ENCODE peak calls at places on chromosomes 16 and 17, in nine cellular contexts. C is H1, I is body of pancreas, Q is A549, F is transverse colon, A is gastrocnemius medialis, Y is stomach, B is sigmoid colon, T is tibial nerve. S is an unnamed sample.

GRCh38 chr17:47315451-47316266 is 8.1 kb upstream of the EFCAB13 start:
- DNase-seq in B (no peak), A (no peak), Q (peak), Y (no peak), F (peak), C (no peak), T (no peak), I (no peak), S (peak)

GRCh38 chr16:2086136-2086742 is 38.5 kb downstream of the TSC2 start:
- DNase-seq in Y (peak), Q (no peak), C (no peak), I (no peak), T (no peak), F (no peak), B (no peak), A (no peak), S (no peak)

GRCh38 chr16:80997139-80997798 is 9.4 kb downstream of the CMC2 start:
- DNase-seq in Q (peak), B (no peak), A (no peak), T (no peak), F (no peak), Y (no peak), I (no peak), C (no peak), S (no peak)

GRCh38 chr17:82918508-82918907 is 78.7 kb upstream of the ZNF750 start:
- DNase-seq in Q (no peak), A (no peak), I (no peak), F (no peak), C (no peak), Y (no peak), B (no peak), T (no peak), S (no peak)

GRCh38 chr16:30488764-30489595 is 16.4 kb downstream of the ITGAL start:
- DNase-seq in Q (peak), B (no peak), Y (no peak), A (no peak), C (peak), F (no peak), T (no peak), I (no peak), S (peak)

GRCh38 chr17:51351890-51352289 is 91.5 kb downstream of the UTP18 start:
- DNase-seq in C (no peak), Q (no peak), Y (no peak), I (no peak), T (no peak), A (no peak), B (no peak), F (no peak), S (no peak)

GRCh38 chr17:47725446-47726109 is 7.5 kb upstream of the TBX21 start:
- DNase-seq in I (no peak), C (no peak), T (no peak), F (no peak), Q (no peak), Y (no peak), B (no peak), A (no peak), S (no peak)

GRCh38 chr16:87295661-87296531 is 21.3 kb downstream of the C16orf95 start:
- DNase-seq in Q (no peak), B (no peak), I (no peak), Y (no peak), C (no peak), A (no peak), F (no peak), T (no peak), S (no peak)

GRCh38 chr16:24275413-24275812 is 19.3 kb downstream of the CACNG3 start:
- DNase-seq in B (no peak), T (no peak), I (no peak), A (no peak), Y (no peak), F (no peak), C (no peak), Q (no peak), S (no peak)

GRCh38 chr17:21303441-21304065 is 19.0 kb downstream of the MAP2K3 start:
- DNase-seq in T (no peak), Y (no peak), F (peak), I (no peak), A (no peak), Q (no peak), B (peak), C (no peak), S (no peak)

GRCh38 chr16:85334718-85335583 is 222.7 kb upstream of the CIBAR2 start:
- DNase-seq in I (peak), T (no peak), A (no peak), B (no peak), C (no peak), F (peak), Y (peak), Q (no peak), S (no peak)

GRCh38 chr17:74825952-74826713 is 33.6 kb downstream of the GRIN2C start:
- DNase-seq in A (no peak), T (no peak), F (no peak), Q (no peak), C (no peak), B (no peak), Y (no peak), I (no peak), S (no peak)

GRCh38 chr17:27089929-27090247 is 204.0 kb upstream of the WSB1 start:
- DNase-seq in Y (no peak), Q (no peak), F (no peak), B (no peak), T (no peak), I (no peak), C (no peak), A (no peak), S (no peak)

GRCh38 chr17:14203392-14203791 is 33.3 kb downstream of the CDRT15 start:
- DNase-seq in B (no peak), A (no peak), C (no peak), I (no peak), T (no peak), F (no peak), Q (no peak), Y (no peak), S (no peak)

GRCh38 chr16:86590501-86591144 is 12.3 kb downstream of the FOXL1 start:
- DNase-seq in B (no peak), I (no peak), Y (no peak), C (no peak), F (no peak), T (no peak), Q (peak), A (no peak), S (no peak)

GRCh38 chr17:77565166-77565565 is 393.3 kb upstream of the TNRC6C start:
- DNase-seq in I (no peak), A (no peak), F (no peak), Y (no peak), B (no peak), T (no peak), C (no peak), Q (no peak), S (no peak)

GRCh38 chr17:40516581-40517285 is 15.3 kb upstream of the TNS4 start:
- DNase-seq in F (peak), C (no peak), A (no peak), Q (peak), B (peak), Y (no peak), T (no peak), I (no peak), S (peak)
- TF ChIP-seq POLR2A in F (no peak), C (no peak), A (no peak), Q (no peak), B (no peak), Y (no peak), T (no peak), I (no peak), S (peak)

DNA sequence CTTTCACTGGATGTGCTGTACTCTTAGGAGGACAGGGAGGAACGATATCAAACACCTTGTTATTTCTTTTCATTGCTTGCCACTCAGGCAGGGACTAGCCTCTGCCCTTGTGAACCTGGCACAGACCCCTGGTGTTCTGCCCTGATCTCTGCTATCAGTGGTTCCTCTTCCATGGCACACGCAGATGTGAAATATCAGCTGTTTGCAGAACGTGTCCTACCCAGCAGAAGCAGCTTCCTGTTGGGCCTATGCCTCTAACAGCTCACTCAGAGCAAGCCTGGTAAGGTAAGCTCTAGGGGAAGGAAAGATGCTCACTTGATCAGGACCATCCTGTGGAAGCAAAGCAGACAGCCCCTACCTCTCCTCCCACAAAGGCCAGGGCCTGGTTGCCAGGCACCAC is 41.1 kb upstream of the GFOD2 start:
- DNase-seq in Q (no peak), A (peak), Y (no peak), F (no peak), T (no peak), C (no peak), B (no peak), I (no peak), S (peak)
- TF ChIP-seq POLR2A in Q (no peak), A (no peak), Y (no peak), F (no peak), T (no peak), C (no peak), B (no peak), I (no peak), S (no peak)

GRCh38 chr17:64661981-64662773 is at the start of gene SMURF2:
- DNase-seq in T (peak), Q (peak), A (peak), I (peak), C (peak), F (peak), Y (peak), B (peak), S (peak)
- TF ChIP-seq POLR2A in T (peak), Q (peak), A (peak), I (peak), C (peak), F (peak), Y (no peak), B (peak), S (peak)

DNA sequence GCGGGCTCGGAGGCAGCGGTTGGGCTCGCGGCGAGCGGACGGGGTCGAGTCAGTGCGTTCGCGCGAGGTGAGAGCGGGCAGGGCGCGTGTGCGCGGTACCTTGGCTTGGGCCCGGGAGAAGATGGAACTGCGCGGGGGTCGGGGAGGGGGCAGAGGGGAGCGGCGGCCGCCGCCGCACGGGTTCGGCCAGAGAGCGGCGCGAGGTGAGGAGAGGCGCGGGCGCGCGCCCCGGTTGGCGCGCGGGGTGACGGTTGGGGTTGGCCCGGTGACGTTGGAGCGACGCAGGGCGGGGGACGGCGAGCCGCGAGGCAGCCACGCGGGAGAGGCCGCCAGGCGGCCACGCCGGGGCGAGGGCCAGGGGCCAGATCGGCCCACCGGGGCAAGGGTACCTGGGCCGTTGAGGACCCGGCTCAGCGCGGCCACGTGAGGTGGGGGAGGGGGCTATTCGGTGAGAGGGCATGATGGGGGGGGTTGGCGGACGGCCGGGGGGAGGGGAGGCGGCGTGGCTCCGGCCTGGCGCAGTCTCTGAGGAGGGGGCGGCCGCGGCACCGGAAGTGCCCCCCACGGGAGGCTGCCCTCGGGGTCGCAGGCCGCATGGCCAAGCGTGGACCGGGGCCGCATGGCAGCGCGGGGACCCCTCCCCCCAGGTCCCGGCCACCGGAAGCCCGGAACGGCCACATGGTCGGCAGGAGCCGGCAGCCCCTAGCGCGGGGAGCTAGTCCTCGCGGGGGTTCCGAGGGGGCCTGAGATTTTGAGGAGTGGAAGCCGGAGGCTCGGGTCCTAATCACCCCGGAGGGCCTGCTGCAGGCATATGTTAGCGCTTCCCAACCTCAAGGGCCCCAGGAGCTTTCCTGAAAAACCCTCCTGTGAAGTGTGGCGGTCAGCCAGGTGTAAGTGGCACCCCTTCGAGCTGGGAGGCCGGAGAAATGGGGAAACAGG is 527 bp downstream of the EIF5A start:
- DNase-seq in B (no peak), Y (peak), I (peak), T (no peak), C (peak), Q (peak), F (peak), A (no peak), S (peak)
- TF ChIP-seq POLR2A in B (no peak), Y (no peak), I (no peak), T (no peak), C (peak), Q (no peak), F (no peak), A (no peak), S (no peak)

GRCh38 chr16:729768-730665 is 3.1 kb downstream of the HAGHL start:
- DNase-seq in I (no peak), Y (no peak), B (no peak), Q (no peak), F (no peak), C (no peak), T (no peak), A (no peak), S (peak)
- TF ChIP-seq POLR2A in I (no peak), Y (no peak), B (no peak), Q (no peak), F (no peak), C (no peak), T (no peak), A (no peak), S (no peak)

GRCh38 chr17:36486204-36487194 is at the start of gene ZNHIT3:
- DNase-seq in C (peak), Y (peak), T (peak), B (peak), I (peak), F (peak), Q (peak), A (peak), S (peak)
- TF ChIP-seq POLR2A in C (peak), Y (no peak), T (peak), B (peak), I (peak), F (peak), Q (peak), A (peak), S (peak)

DNA sequence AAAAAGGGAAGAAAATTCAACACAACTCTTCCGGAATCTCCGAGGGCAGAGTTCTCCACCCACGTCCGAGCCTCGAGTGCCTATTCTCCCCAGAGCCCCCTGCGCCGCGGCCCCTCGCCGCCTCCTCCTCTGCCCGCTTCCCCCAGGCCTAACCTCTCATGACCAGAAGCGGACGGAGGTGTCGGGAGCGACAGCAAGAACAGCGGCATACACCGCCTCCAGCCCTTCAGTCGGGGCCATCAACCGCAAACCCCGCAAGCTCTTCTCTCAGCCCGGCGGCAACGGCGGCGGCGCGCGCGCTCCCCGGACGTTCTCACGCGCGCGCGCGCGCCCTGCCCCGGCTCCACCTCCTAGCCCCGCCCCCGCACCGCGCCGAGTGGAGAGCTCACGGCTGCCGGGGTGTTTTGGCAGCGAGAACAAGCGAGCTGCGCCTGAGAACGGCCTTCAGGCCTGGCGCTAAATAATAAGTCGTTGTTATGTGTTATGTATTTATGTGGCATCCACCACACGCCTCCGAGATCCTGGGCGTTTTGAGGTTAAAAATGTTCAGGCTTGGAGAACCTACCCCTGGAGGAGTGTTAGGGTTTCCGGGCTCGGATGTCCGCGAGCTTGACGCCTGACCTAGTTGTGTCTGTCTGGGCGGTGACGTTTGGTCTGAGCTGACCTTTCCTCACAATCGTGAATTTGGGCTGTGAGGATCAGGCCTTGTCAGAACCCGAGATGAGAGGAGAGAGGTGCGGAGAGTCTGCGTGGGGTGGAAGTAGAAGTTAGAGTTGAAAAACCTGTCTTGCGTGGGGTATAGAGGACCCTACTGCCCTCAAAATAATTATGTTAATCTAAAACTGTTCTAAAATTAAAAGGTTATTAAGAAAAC is at the start of gene RNFT1:
- DNase-seq in C (peak), T (peak), Y (peak), A (peak), F (peak), B (peak), Q (peak), I (peak), S (peak)
- TF ChIP-seq POLR2A in C (peak), T (peak), Y (no peak), A (peak), F (peak), B (peak), Q (peak), I (peak), S (peak)

GRCh38 chr17:80832266-80832676 is 159.4 kb upstream of the CHMP6 start:
- DNase-seq in T (no peak), Y (no peak), B (peak), A (no peak), Q (peak), F (peak), C (no peak), I (no peak), S (no peak)

GRCh38 chr17:80834896-80835281 is 156.8 kb upstream of the CHMP6 start:
- DNase-seq in I (no peak), C (no peak), F (no peak), Y (no peak), A (no peak), Q (no peak), T (no peak), B (no peak), S (no peak)

GRCh38 chr17:80833952-80834895 is 157.4 kb upstream of the CHMP6 start:
- DNase-seq in A (peak), I (peak), Q (no peak), F (no peak), T (peak), Y (no peak), C (no peak), B (peak), S (no peak)

GRCh38 chr17:80831481-80831880 is 160.2 kb upstream of the CHMP6 start:
- DNase-seq in B (peak), Y (no peak), I (no peak), A (no peak), Q (no peak), C (no peak), T (no peak), F (no peak), S (no peak)

GRCh38 chr17:80832888-80833583 is 158.6 kb upstream of the CHMP6 start:
- DNase-seq in B (peak), F (peak), A (peak), C (peak), I (peak), T (peak), Q (peak), Y (peak), S (peak)
- TF ChIP-seq POLR2A in B (peak), F (peak), A (peak), C (peak), I (peak), T (peak), Q (no peak), Y (no peak), S (no peak)

GRCh38 chr17:7922499-7923289 is 6.6 kb upstream of the RNF227 start:
- DNase-seq in Q (peak), A (peak), F (peak), Y (peak), I (peak), B (peak), T (peak), C (peak), S (no peak)
- TF ChIP-seq POLR2A in Q (no peak), A (peak), F (peak), Y (peak), I (peak), B (peak), T (peak), C (no peak), S (no peak)

S was measured in NB4.